ENCODE peak calls at places on chromosomes 1 and 21, in six cellular contexts. One of them, this sample, is unnamed.

GRCh38 chr1:109785446-109786106 is 21.9 kb upstream of the EPS8L3 start:
- DNase-seq in AG08395: no peak
- DNase-seq in NCI-H1436: no peak
- DNase-seq in substantia nigra: no peak
- DNase-seq in stimulated activated naive CD4-positive, alpha-beta T cell: no peak
- DNase-seq in amniotic stem cell: no peak
- DNase-seq in this sample: no peak

GRCh38 chr1:156961709-156962108 is 41.3 kb downstream of the LRRC71 start:
- DNase-seq in AG08395: no peak
- DNase-seq in NCI-H1436: no peak
- DNase-seq in substantia nigra: no peak
- DNase-seq in stimulated activated naive CD4-positive, alpha-beta T cell: peak; percentile 49
- DNase-seq in amniotic stem cell: no peak
- DNase-seq in this sample: no peak

GRCh38 chr1:40032240-40032891 is 8.2 kb upstream of the CAP1 start:
- DNase-seq in AG08395: peak; percentile 64
- DNase-seq in NCI-H1436: peak; percentile 43
- DNase-seq in substantia nigra: no peak
- DNase-seq in stimulated activated naive CD4-positive, alpha-beta T cell: peak; percentile 51
- DNase-seq in amniotic stem cell: peak; percentile 34
- DNase-seq in this sample: peak; percentile 69

GRCh38 chr1:223820515-223820858 is 25.3 kb downstream of the TP53BP2 start:
- DNase-seq in AG08395: no peak
- DNase-seq in NCI-H1436: no peak
- DNase-seq in substantia nigra: no peak
- DNase-seq in stimulated activated naive CD4-positive, alpha-beta T cell: no peak
- DNase-seq in amniotic stem cell: no peak
- DNase-seq in this sample: no peak

GRCh38 chr1:211345719-211346118 is 19.1 kb downstream of the TRAF5 start:
- DNase-seq in AG08395: no peak
- DNase-seq in NCI-H1436: no peak
- DNase-seq in substantia nigra: no peak
- DNase-seq in stimulated activated naive CD4-positive, alpha-beta T cell: no peak
- DNase-seq in amniotic stem cell: no peak
- DNase-seq in this sample: no peak

GRCh38 chr1:18513995-18514394 is 33.3 kb downstream of the KLHDC7A start:
- DNase-seq in AG08395: no peak
- DNase-seq in NCI-H1436: no peak
- DNase-seq in substantia nigra: no peak
- DNase-seq in stimulated activated naive CD4-positive, alpha-beta T cell: no peak
- DNase-seq in amniotic stem cell: no peak
- DNase-seq in this sample: no peak

GRCh38 chr1:162485236-162485635 is 12.4 kb upstream of the UHMK1 start:
- DNase-seq in AG08395: peak; percentile 25
- DNase-seq in NCI-H1436: no peak
- DNase-seq in substantia nigra: no peak
- DNase-seq in stimulated activated naive CD4-positive, alpha-beta T cell: no peak
- DNase-seq in amniotic stem cell: no peak
- DNase-seq in this sample: no peak

GRCh38 chr1:29318724-29319123 is 82.4 kb downstream of the PTPRU start:
- DNase-seq in AG08395: no peak
- DNase-seq in NCI-H1436: no peak
- DNase-seq in substantia nigra: no peak
- DNase-seq in stimulated activated naive CD4-positive, alpha-beta T cell: no peak
- DNase-seq in amniotic stem cell: no peak
- DNase-seq in this sample: no peak

GRCh38 chr21:14846619-14847018 is 218.2 kb downstream of the NRIP1 start:
- DNase-seq in AG08395: no peak
- DNase-seq in NCI-H1436: no peak
- DNase-seq in substantia nigra: no peak
- DNase-seq in stimulated activated naive CD4-positive, alpha-beta T cell: no peak
- DNase-seq in amniotic stem cell: no peak
- DNase-seq in this sample: no peak

GRCh38 chr1:11535761-11536572 is 57.0 kb downstream of the DISP3 start:
- DNase-seq in AG08395: no peak
- DNase-seq in NCI-H1436: no peak
- DNase-seq in substantia nigra: no peak
- DNase-seq in stimulated activated naive CD4-positive, alpha-beta T cell: no peak
- DNase-seq in amniotic stem cell: no peak
- DNase-seq in this sample: no peak

GRCh38 chr1:166383635-166384346 is 217.0 kb upstream of the FAM78B start:
- DNase-seq in AG08395: no peak
- DNase-seq in NCI-H1436: no peak
- DNase-seq in substantia nigra: no peak
- DNase-seq in stimulated activated naive CD4-positive, alpha-beta T cell: no peak
- DNase-seq in amniotic stem cell: no peak
- DNase-seq in this sample: no peak

GRCh38 chr1:28273216-28273860 is 14.0 kb downstream of the SESN2 start:
- DNase-seq in AG08395: no peak
- DNase-seq in NCI-H1436: no peak
- DNase-seq in substantia nigra: no peak
- DNase-seq in stimulated activated naive CD4-positive, alpha-beta T cell: no peak
- DNase-seq in amniotic stem cell: no peak
- DNase-seq in this sample: no peak

GRCh38 chr1:228956864-228957263 is 221.6 kb downstream of the RHOU start:
- DNase-seq in AG08395: no peak
- DNase-seq in NCI-H1436: no peak
- DNase-seq in substantia nigra: no peak
- DNase-seq in stimulated activated naive CD4-positive, alpha-beta T cell: no peak
- DNase-seq in amniotic stem cell: no peak
- DNase-seq in this sample: no peak

GRCh38 chr21:35827004-35827403 is 233.3 kb downstream of the SETD4 start:
- DNase-seq in AG08395: no peak
- DNase-seq in NCI-H1436: no peak
- DNase-seq in substantia nigra: no peak
- DNase-seq in stimulated activated naive CD4-positive, alpha-beta T cell: no peak
- DNase-seq in amniotic stem cell: no peak
- DNase-seq in this sample: no peak